ENCODE peak calls at places on chromosomes 12 and 14, in four cellular contexts. One of them, this sample, is unnamed. For H3K9me3, the result is how much of the 10 kb centered on the place peaks cover.

GRCh38 chr14:88326352-88327103 is 3.5 kb upstream of the KCNK10 start:
- DNase-seq in tibial artery: no peak
- DNase-seq in CD8-positive, alpha-beta T cell: no peak
- DNase-seq in upper lobe of right lung: no peak
- DNase-seq in this sample: no peak

GRCh38 chr12:14771651-14772137 is 31.6 kb downstream of the WBP11 start:
- DNase-seq in tibial artery: no peak
- DNase-seq in CD8-positive, alpha-beta T cell: peak
- DNase-seq in upper lobe of right lung: no peak
- DNase-seq in this sample: peak

GRCh38 chr14:31216359-31216758 is 8.8 kb upstream of the HECTD1 start:
- DNase-seq in tibial artery: no peak
- DNase-seq in CD8-positive, alpha-beta T cell: no peak
- DNase-seq in upper lobe of right lung: no peak
- DNase-seq in this sample: no peak

GRCh38 chr14:80211143-80212024 is at the start of gene DIO2:
- DNase-seq in tibial artery: peak
- DNase-seq in CD8-positive, alpha-beta T cell: no peak
- DNase-seq in upper lobe of right lung: peak
- DNase-seq in this sample: no peak

GRCh38 chr14:72563676-72564075 is 330.2 kb downstream of the DPF3 start:
- DNase-seq in tibial artery: no peak
- DNase-seq in CD8-positive, alpha-beta T cell: no peak
- DNase-seq in upper lobe of right lung: no peak
- DNase-seq in this sample: no peak

GRCh38 chr14:20613094-20614037 is 22.2 kb upstream of the RNASE12 start:
- DNase-seq in tibial artery: peak
- DNase-seq in CD8-positive, alpha-beta T cell: peak
- DNase-seq in upper lobe of right lung: peak
- DNase-seq in this sample: peak

GRCh38 chr14:74551903-74552371 is 58.4 kb downstream of the ISCA2 start:
- DNase-seq in tibial artery: peak
- DNase-seq in CD8-positive, alpha-beta T cell: no peak
- DNase-seq in upper lobe of right lung: no peak
- DNase-seq in this sample: no peak

GRCh38 chr12:6372403-6373003 is 2.9 kb downstream of the SCNN1A start:
- DNase-seq in tibial artery: peak
- DNase-seq in CD8-positive, alpha-beta T cell: no peak
- DNase-seq in upper lobe of right lung: peak
- DNase-seq in this sample: no peak

GRCh38 chr14:68548194-68549056 is 244.4 kb downstream of the ZFP36L1 start:
- DNase-seq in tibial artery: peak
- DNase-seq in CD8-positive, alpha-beta T cell: no peak
- DNase-seq in upper lobe of right lung: peak
- DNase-seq in this sample: no peak

GRCh38 chr12:118256352-118256751 is 116.4 kb downstream of the TAOK3 start:
- DNase-seq in tibial artery: no peak
- DNase-seq in CD8-positive, alpha-beta T cell: no peak
- DNase-seq in upper lobe of right lung: no peak
- DNase-seq in this sample: no peak

GRCh38 chr12:14773685-14774073 is 29.6 kb downstream of the WBP11 start:
- DNase-seq in tibial artery: no peak
- DNase-seq in CD8-positive, alpha-beta T cell: no peak
- DNase-seq in upper lobe of right lung: no peak
- DNase-seq in this sample: no peak

GRCh38 chr14:23512156-23512555 is 39.4 kb downstream of the ZFHX2 start:
- DNase-seq in tibial artery: no peak
- DNase-seq in CD8-positive, alpha-beta T cell: no peak
- DNase-seq in upper lobe of right lung: no peak
- DNase-seq in this sample: no peak

GRCh38 chr12:126570571-126570970 is 1505.3 kb downstream of the AACS start:
- DNase-seq in tibial artery: no peak
- DNase-seq in CD8-positive, alpha-beta T cell: no peak
- DNase-seq in upper lobe of right lung: no peak
- DNase-seq in this sample: no peak

GRCh38 chr14:20652996-20653975 is 11.8 kb upstream of the OR6S1 start:
- DNase-seq in tibial artery: no peak
- DNase-seq in CD8-positive, alpha-beta T cell: no peak
- DNase-seq in upper lobe of right lung: no peak
- DNase-seq in this sample: peak

GRCh38 chr14:67566908-67567307 is 33.2 kb downstream of the PIGH start:
- DNase-seq in tibial artery: no peak
- DNase-seq in CD8-positive, alpha-beta T cell: no peak
- DNase-seq in upper lobe of right lung: peak
- DNase-seq in this sample: no peak

GRCh38 chr12:6426882-6427671 is 17.7 kb upstream of the CD27 start:
- DNase-seq in tibial artery: no peak
- DNase-seq in CD8-positive, alpha-beta T cell: peak
- DNase-seq in upper lobe of right lung: no peak
- DNase-seq in this sample: peak

GRCh38 chr12:57965766-57966165 is 24.4 kb downstream of the ATP23 start:
- DNase-seq in tibial artery: no peak
- DNase-seq in CD8-positive, alpha-beta T cell: no peak
- DNase-seq in upper lobe of right lung: no peak
- DNase-seq in this sample: no peak

GRCh38 chr12:1882850-1883470 is 35.5 kb downstream of the CACNA2D4 start:
- DNase-seq in tibial artery: no peak
- DNase-seq in CD8-positive, alpha-beta T cell: no peak
- DNase-seq in upper lobe of right lung: no peak
- DNase-seq in this sample: no peak

GRCh38 chr12:76020281-76020680 is 11.3 kb downstream of the PHLDA1 start:
- DNase-seq in tibial artery: no peak
- DNase-seq in CD8-positive, alpha-beta T cell: peak
- DNase-seq in upper lobe of right lung: no peak
- DNase-seq in this sample: peak

GRCh38 chr12:41739066-41739465 is 405.6 kb downstream of the GXYLT1 start:
- DNase-seq in tibial artery: no peak
- DNase-seq in CD8-positive, alpha-beta T cell: no peak
- DNase-seq in upper lobe of right lung: no peak
- DNase-seq in this sample: no peak

GRCh38 chr12:3964404-3964803 is 91.2 kb upstream of the PARP11 start:
- DNase-seq in tibial artery: no peak
- DNase-seq in CD8-positive, alpha-beta T cell: no peak
- DNase-seq in upper lobe of right lung: no peak
- DNase-seq in this sample: no peak

GRCh38 chr14:76720382-76720813 is 40.9 kb upstream of the VASH1 start:
- DNase-seq in tibial artery: peak
- DNase-seq in CD8-positive, alpha-beta T cell: no peak
- DNase-seq in upper lobe of right lung: peak
- DNase-seq in this sample: no peak

GRCh38 chr14:89270439-89271227 is 146.4 kb downstream of the FOXN3 start:
- DNase-seq in tibial artery: no peak
- DNase-seq in CD8-positive, alpha-beta T cell: no peak
- DNase-seq in upper lobe of right lung: peak
- DNase-seq in this sample: no peak

GRCh38 chr12:60148109-60148508 is 552.3 kb downstream of the SLC16A7 start:
- DNase-seq in tibial artery: no peak
- DNase-seq in CD8-positive, alpha-beta T cell: no peak
- DNase-seq in upper lobe of right lung: no peak
- DNase-seq in this sample: no peak

GRCh38 chr12:124884587-124885438 is 21.1 kb upstream of the SCARB1 start:
- DNase-seq in tibial artery: no peak
- DNase-seq in CD8-positive, alpha-beta T cell: no peak
- DNase-seq in upper lobe of right lung: no peak
- DNase-seq in this sample: no peak

GRCh38 chr12:2345902-2346301 is 293.1 kb downstream of the CACNA1C start:
- DNase-seq in tibial artery: no peak
- DNase-seq in CD8-positive, alpha-beta T cell: no peak
- DNase-seq in upper lobe of right lung: no peak
- DNase-seq in this sample: no peak

GRCh38 chr14:99038401-99038800 is 233.6 kb downstream of the BCL11B start:
- DNase-seq in tibial artery: no peak
- DNase-seq in CD8-positive, alpha-beta T cell: no peak
- DNase-seq in upper lobe of right lung: no peak
- DNase-seq in this sample: peak

GRCh38 chr12:113329022-113329790 is 5.7 kb downstream of the SLC8B1 start:
- DNase-seq in tibial artery: no peak
- DNase-seq in CD8-positive, alpha-beta T cell: no peak
- DNase-seq in upper lobe of right lung: no peak
- DNase-seq in this sample: no peak

GRCh38 chr14:104293231-104293841 is 154.9 kb downstream of the KIF26A start:
- DNase-seq in tibial artery: peak
- DNase-seq in CD8-positive, alpha-beta T cell: no peak
- DNase-seq in upper lobe of right lung: peak
- DNase-seq in this sample: no peak

GRCh38 chr12:6831450-6831995 is 3.3 kb downstream of the P3H3 start:
- DNase-seq in tibial artery: no peak
- DNase-seq in CD8-positive, alpha-beta T cell: no peak
- DNase-seq in upper lobe of right lung: no peak
- DNase-seq in this sample: no peak

GRCh38 chr12:107359382-107359781 is 266.0 kb upstream of the CRY1 start:
- DNase-seq in tibial artery: no peak
- DNase-seq in CD8-positive, alpha-beta T cell: no peak
- DNase-seq in upper lobe of right lung: no peak
- DNase-seq in this sample: no peak

GRCh38 chr12:117986705-117987469 is 18.1 kb upstream of the KSR2 start:
- DNase-seq in tibial artery: no peak
- DNase-seq in CD8-positive, alpha-beta T cell: no peak
- DNase-seq in upper lobe of right lung: no peak
- DNase-seq in this sample: no peak

GRCh38 chr14:90281261-90281660 is 24.9 kb downstream of the PSMC1 start:
- DNase-seq in tibial artery: no peak
- DNase-seq in CD8-positive, alpha-beta T cell: no peak
- DNase-seq in upper lobe of right lung: no peak
- DNase-seq in this sample: no peak

GRCh38 chr14:54565236-54566151 is 1.4 kb upstream of the SAMD4A start:
- DNase-seq in tibial artery: peak
- DNase-seq in CD8-positive, alpha-beta T cell: peak
- DNase-seq in upper lobe of right lung: peak
- DNase-seq in this sample: peak
- H3K27ac ChIP-seq in tibial artery: peak
- H3K27ac ChIP-seq in CD8-positive, alpha-beta T cell: peak
- H3K27ac ChIP-seq in upper lobe of right lung: peak
- H3K27ac ChIP-seq in this sample: peak

GRCh38 chr12:56896082-56896481 is 38.1 kb downstream of the SDR9C7 start:
- DNase-seq in tibial artery: no peak
- DNase-seq in CD8-positive, alpha-beta T cell: no peak
- DNase-seq in upper lobe of right lung: no peak
- DNase-seq in this sample: no peak

GRCh38 chr12:56898938-56899337 is 35.3 kb downstream of the SDR9C7 start:
- DNase-seq in tibial artery: no peak
- DNase-seq in CD8-positive, alpha-beta T cell: no peak
- DNase-seq in upper lobe of right lung: no peak
- DNase-seq in this sample: no peak

GRCh38 chr12:56897844-56898341 is 36.3 kb downstream of the SDR9C7 start:
- DNase-seq in tibial artery: no peak
- DNase-seq in CD8-positive, alpha-beta T cell: no peak
- DNase-seq in upper lobe of right lung: no peak
- DNase-seq in this sample: no peak

GRCh38 chr12:56903374-56903773 is 30.8 kb downstream of the SDR9C7 start:
- DNase-seq in tibial artery: no peak
- DNase-seq in CD8-positive, alpha-beta T cell: no peak
- DNase-seq in upper lobe of right lung: no peak
- DNase-seq in this sample: no peak

GRCh38 chr12:56900583-56900982 is 33.6 kb downstream of the SDR9C7 start:
- DNase-seq in tibial artery: no peak
- DNase-seq in CD8-positive, alpha-beta T cell: no peak
- DNase-seq in upper lobe of right lung: no peak
- DNase-seq in this sample: no peak
- H3K9me3 ChIP-seq in tibial artery: under half
- H3K9me3 ChIP-seq in CD8-positive, alpha-beta T cell: under half
- H3K9me3 ChIP-seq in upper lobe of right lung: under half
- H3K9me3 ChIP-seq in this sample: under half

DNA sequence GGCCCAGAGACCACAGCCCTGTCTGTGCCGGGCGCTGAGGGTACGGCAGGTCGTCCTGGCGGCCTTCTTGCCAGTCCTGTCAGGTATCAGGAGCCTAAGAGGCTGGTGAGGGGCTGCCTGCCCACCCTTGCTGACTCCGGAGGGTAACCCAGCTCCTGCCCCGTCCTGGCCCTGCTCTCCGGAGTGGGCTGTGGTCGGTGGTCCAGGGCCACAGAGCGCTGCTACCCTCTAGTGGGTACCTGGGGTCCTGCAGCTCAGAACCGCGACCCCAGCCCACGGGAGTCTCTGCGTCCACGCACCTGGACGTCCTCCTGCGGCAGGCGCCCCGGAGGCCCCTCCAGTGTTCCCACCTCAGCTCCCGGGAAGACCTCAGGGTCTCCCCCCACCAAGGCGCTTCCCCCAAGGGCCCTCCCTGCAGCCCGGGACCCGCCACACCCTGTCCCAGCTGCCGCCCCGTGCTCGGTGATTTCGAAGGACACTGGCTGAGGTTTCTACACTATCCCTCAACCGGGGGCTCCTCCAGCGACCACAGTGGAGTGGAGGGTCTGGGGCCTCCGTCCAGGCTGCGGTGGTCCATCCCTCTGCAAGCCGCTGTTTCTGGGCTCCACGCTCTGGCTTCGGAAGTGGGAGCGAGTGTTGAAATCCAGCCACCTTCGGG is 75.9 kb upstream of the FBRSL1 start:
- DNase-seq in tibial artery: no peak
- DNase-seq in CD8-positive, alpha-beta T cell: no peak
- DNase-seq in upper lobe of right lung: no peak
- DNase-seq in this sample: no peak
- TF ChIP-seq CTCF in tibial artery: peak
- TF ChIP-seq CTCF in CD8-positive, alpha-beta T cell: no peak
- TF ChIP-seq CTCF in upper lobe of right lung: peak
- TF ChIP-seq CTCF in this sample: no peak

GRCh38 chr12:11650279-11650696 is 814 bp downstream of the ETV6 start:
- DNase-seq in tibial artery: no peak
- DNase-seq in CD8-positive, alpha-beta T cell: no peak
- DNase-seq in upper lobe of right lung: no peak
- DNase-seq in this sample: peak

GRCh38 chr12:11652351-11653040 is 3.0 kb downstream of the ETV6 start:
- DNase-seq in tibial artery: peak
- DNase-seq in CD8-positive, alpha-beta T cell: no peak
- DNase-seq in upper lobe of right lung: no peak
- DNase-seq in this sample: no peak

GRCh38 chr12:11650697-11651281 is 1.3 kb downstream of the ETV6 start:
- DNase-seq in tibial artery: no peak
- DNase-seq in CD8-positive, alpha-beta T cell: no peak
- DNase-seq in upper lobe of right lung: no peak
- DNase-seq in this sample: no peak

GRCh38 chr12:11651377-11651776 is 1.9 kb downstream of the ETV6 start:
- DNase-seq in tibial artery: no peak
- DNase-seq in CD8-positive, alpha-beta T cell: no peak
- DNase-seq in upper lobe of right lung: no peak
- DNase-seq in this sample: no peak

GRCh38 chr12:11651785-11652184 is 2.3 kb downstream of the ETV6 start:
- DNase-seq in tibial artery: no peak
- DNase-seq in CD8-positive, alpha-beta T cell: no peak
- DNase-seq in upper lobe of right lung: no peak
- DNase-seq in this sample: no peak
- H3K27ac ChIP-seq in tibial artery: peak
- H3K27ac ChIP-seq in CD8-positive, alpha-beta T cell: no peak
- H3K27ac ChIP-seq in upper lobe of right lung: peak
- H3K27ac ChIP-seq in this sample: no peak

DNA sequence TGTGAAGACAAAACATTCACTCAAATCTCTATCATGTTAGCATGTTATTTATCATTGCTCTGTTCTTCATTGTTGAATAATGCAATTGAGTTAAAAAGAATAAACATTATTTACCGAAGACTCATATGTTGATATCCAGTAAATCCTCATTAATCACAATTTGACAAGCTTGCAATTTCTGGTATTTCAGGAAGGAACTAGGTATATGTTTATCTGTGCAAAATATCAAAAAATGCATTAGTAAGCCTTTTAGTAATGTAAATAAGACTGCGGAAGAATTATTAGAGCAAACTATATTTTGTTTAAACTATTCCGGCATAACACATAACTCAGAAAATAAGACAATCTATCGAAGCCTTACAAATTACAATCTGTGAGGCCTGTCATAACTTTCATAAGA is 222.7 kb upstream of the NOVA1 start:
- DNase-seq in tibial artery: no peak
- DNase-seq in CD8-positive, alpha-beta T cell: no peak
- DNase-seq in upper lobe of right lung: no peak
- DNase-seq in this sample: no peak
- H3K9me3 ChIP-seq in tibial artery: under half
- H3K9me3 ChIP-seq in CD8-positive, alpha-beta T cell: under half
- H3K9me3 ChIP-seq in upper lobe of right lung: under half
- H3K9me3 ChIP-seq in this sample: under half